ENCODE peak calls at places on chromosome 14, in five cellular contexts. One of them, this sample, is unnamed.
A peak's percentile ranks its signal among the peaks of the same experiment; 100 is the strongest.

GRCh38 chr14:100827751-100828447 is 2.0 kb downstream of the MEG3 start:
- DNase-seq in sigmoid colon: no peak
- DNase-seq in kidney: peak; percentile 66
- DNase-seq in fibroblast of villous mesenchyme: peak; percentile 88
- DNase-seq in GM12865: no peak
- DNase-seq in this sample: peak; percentile 76

GRCh38 chr14:74579447-74580274 is 32.4 kb downstream of the LTBP2 start:
- DNase-seq in sigmoid colon: peak; percentile 47
- DNase-seq in fibroblast of villous mesenchyme: peak; percentile 81
- DNase-seq in GM12865: no peak
- DNase-seq in kidney: no peak
- DNase-seq in this sample: peak; percentile 90

GRCh38 chr14:21106506-21107359 is 5.9 kb downstream of the TMEM253 start:
- DNase-seq in fibroblast of villous mesenchyme: peak; percentile 77
- DNase-seq in GM12865: peak; percentile 85
- DNase-seq in kidney: peak; percentile 86
- DNase-seq in sigmoid colon: peak; percentile 89
- DNase-seq in this sample: peak; percentile 77

GRCh38 chr14:80364274-80364673 is 153.0 kb upstream of the DIO2 start:
- DNase-seq in kidney: no peak
- DNase-seq in GM12865: peak; percentile 4
- DNase-seq in sigmoid colon: no peak
- DNase-seq in fibroblast of villous mesenchyme: peak; percentile 14
- DNase-seq in this sample: peak; percentile 28

GRCh38 chr14:58667900-58668299 is 30.1 kb downstream of the DACT1 start:
- DNase-seq in kidney: no peak
- DNase-seq in GM12865: no peak
- DNase-seq in sigmoid colon: no peak
- DNase-seq in fibroblast of villous mesenchyme: no peak
- DNase-seq in this sample: no peak

GRCh38 chr14:80414080-80414479 is 202.8 kb upstream of the DIO2 start:
- DNase-seq in kidney: no peak
- DNase-seq in fibroblast of villous mesenchyme: no peak
- DNase-seq in sigmoid colon: no peak
- DNase-seq in GM12865: no peak
- DNase-seq in this sample: no peak

GRCh38 chr14:92686411-92686762 is 62.0 kb downstream of the LGMN start:
- DNase-seq in fibroblast of villous mesenchyme: no peak
- DNase-seq in kidney: peak; percentile 74
- DNase-seq in sigmoid colon: no peak
- DNase-seq in GM12865: no peak
- DNase-seq in this sample: no peak

GRCh38 chr14:56889705-56890104 is 79.4 kb upstream of the OTX2 start:
- DNase-seq in fibroblast of villous mesenchyme: no peak
- DNase-seq in sigmoid colon: no peak
- DNase-seq in kidney: no peak
- DNase-seq in GM12865: no peak
- DNase-seq in this sample: no peak

GRCh38 chr14:33525626-33526025 is 425.2 kb downstream of the EGLN3 start:
- DNase-seq in kidney: no peak
- DNase-seq in GM12865: no peak
- DNase-seq in fibroblast of villous mesenchyme: peak; percentile 38
- DNase-seq in sigmoid colon: no peak
- DNase-seq in this sample: peak; percentile 5
- H3K4me3 ChIP-seq in kidney: no peak overlapping the region
- H3K4me3 ChIP-seq in GM12865: no peak overlapping the region
- H3K4me3 ChIP-seq in fibroblast of villous mesenchyme: no peak overlapping the region
- H3K4me3 ChIP-seq in sigmoid colon: no peak overlapping the region
- H3K4me3 ChIP-seq in this sample: no peak overlapping the region

DNA sequence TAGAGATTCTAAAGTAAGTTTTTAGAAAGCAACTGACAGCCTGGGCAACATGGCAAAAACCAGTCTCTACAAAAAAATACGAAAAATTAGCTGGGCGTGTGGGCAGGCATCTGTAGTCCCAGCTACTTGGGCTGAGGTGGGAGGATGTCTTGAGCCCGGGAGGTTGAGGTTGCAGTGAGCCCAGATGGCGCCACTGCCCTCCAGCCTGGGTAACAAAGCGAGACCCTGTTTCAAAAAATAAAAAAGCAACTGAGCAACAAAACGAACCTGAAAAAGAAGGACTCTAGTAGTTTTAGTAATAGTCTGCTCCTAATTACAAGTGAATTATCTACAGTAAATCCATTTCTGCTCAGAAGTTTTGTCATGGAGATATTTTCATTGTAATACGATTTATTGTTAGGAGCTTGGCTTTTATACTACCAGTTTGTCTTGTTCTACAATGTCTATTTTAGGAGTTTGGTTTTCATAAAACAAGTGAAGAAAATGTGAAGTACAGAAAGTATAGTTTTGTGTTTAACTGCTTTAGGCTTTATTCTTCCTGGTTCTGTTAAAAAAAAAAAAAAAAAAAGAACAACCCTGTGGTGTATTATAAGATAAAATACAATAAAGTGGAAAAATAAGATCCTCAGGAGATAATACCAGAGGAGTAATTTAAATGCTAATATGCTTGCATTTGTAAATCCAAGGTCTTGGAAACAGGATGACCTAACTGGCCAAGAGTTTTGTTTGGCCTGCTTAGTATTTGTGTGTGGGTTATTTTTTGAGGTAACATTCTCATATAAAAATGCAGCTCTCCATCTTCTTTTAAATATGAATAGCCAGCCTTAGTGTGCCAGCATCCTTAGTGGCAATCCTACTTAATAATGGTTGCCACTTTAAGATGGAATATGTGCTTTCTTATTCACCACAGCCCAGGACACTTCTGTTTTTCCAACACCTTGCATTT is 2.8 kb downstream of the TMX1 start:
- DNase-seq in fibroblast of villous mesenchyme: no peak
- DNase-seq in sigmoid colon: no peak
- DNase-seq in GM12865: peak; percentile 37
- DNase-seq in kidney: no peak
- DNase-seq in this sample: no peak
- TF ChIP-seq CTCF in fibroblast of villous mesenchyme: peak; percentile 8
- TF ChIP-seq CTCF in sigmoid colon: no peak
- TF ChIP-seq CTCF in GM12865: no peak
- TF ChIP-seq CTCF in kidney: no peak
- TF ChIP-seq CTCF in this sample: peak; percentile 13

DNA sequence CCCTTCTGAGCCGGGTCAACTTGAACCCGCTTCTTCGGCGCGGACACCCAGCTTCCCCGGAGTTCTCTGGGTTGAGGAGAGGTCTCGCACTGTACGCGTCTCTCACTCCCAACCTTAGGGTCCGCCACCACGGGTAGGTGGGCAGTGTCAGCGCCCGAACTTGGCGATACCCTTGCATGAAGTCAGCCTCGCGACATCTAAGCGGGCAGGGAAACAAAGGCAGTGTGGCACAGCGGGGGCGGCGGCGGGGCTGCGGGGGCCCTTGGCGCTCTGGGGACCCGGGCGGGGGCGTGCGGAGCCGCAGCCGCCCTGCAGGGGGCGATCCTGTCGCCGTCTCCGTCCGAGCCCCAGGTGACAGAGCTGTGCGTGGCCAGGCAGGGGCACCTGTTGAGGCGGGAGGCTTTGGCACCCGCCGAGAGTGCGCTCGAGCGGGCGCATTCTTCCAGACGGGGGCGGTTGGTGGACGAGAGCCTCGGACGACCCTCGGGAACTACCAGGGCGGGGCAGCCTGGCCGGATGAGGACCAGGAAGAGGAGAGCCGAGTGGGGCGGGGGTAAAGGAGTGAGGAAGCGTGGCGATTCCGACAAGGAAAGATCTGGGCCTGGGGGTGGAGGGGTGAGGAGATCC is 1.1 kb downstream of the GALNT16 start:
- DNase-seq in sigmoid colon: no peak
- DNase-seq in kidney: peak; percentile 77
- DNase-seq in GM12865: peak; percentile 53
- DNase-seq in fibroblast of villous mesenchyme: no peak
- DNase-seq in this sample: no peak
- H3K4me3 ChIP-seq in sigmoid colon: peak overlapping the region; percentile 56
- H3K4me3 ChIP-seq in kidney: no peak overlapping the region
- H3K4me3 ChIP-seq in GM12865: peak overlapping the region; percentile 27
- H3K4me3 ChIP-seq in fibroblast of villous mesenchyme: peak overlapping the region; percentile 46
- H3K4me3 ChIP-seq in this sample: peak overlapping the region; percentile 31

DNA sequence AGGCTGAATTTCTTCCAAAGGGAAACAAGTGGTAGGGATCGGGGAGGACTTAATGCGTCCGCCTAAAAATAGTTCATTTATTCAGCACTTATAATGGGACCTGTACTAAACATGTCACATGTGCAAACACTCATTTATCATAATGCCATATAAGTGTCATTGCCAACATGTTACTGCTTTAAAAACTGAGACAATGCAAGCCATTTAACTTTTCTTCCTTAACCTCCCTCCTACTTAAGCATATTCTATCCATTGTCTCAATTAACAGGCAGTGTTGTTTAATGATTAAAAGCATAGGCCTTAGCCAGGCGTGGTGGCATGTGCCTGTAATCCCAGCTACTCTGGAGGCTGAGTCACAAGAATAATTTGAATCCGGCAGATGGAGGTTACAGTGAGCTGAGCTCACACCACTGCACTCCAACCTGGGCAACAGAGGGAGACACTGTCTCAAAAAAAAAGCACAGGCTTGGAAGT is 13.5 kb upstream of the SCFD1 start:
- DNase-seq in kidney: no peak
- DNase-seq in sigmoid colon: no peak
- DNase-seq in fibroblast of villous mesenchyme: peak; percentile 24
- DNase-seq in GM12865: no peak
- DNase-seq in this sample: peak; percentile 53
- TF ChIP-seq CTCF in kidney: no peak
- TF ChIP-seq CTCF in sigmoid colon: no peak
- TF ChIP-seq CTCF in fibroblast of villous mesenchyme: no peak
- TF ChIP-seq CTCF in GM12865: no peak
- TF ChIP-seq CTCF in this sample: peak; percentile 32

GRCh38 chr14:89339158-89339557 is 77.9 kb downstream of the FOXN3 start:
- DNase-seq in GM12865: no peak
- DNase-seq in kidney: no peak
- DNase-seq in fibroblast of villous mesenchyme: no peak
- DNase-seq in sigmoid colon: no peak
- DNase-seq in this sample: no peak

GRCh38 chr14:89337912-89338311 is 79.1 kb downstream of the FOXN3 start:
- DNase-seq in GM12865: no peak
- DNase-seq in sigmoid colon: peak; percentile 78
- DNase-seq in kidney: no peak
- DNase-seq in fibroblast of villous mesenchyme: peak; percentile 41
- DNase-seq in this sample: no peak

GRCh38 chr14:89336338-89336737 is 80.7 kb downstream of the FOXN3 start:
- DNase-seq in kidney: no peak
- DNase-seq in GM12865: peak; percentile 81
- DNase-seq in fibroblast of villous mesenchyme: no peak
- DNase-seq in sigmoid colon: no peak
- DNase-seq in this sample: no peak

GRCh38 chr14:89339579-89339978 is 77.5 kb downstream of the FOXN3 start:
- DNase-seq in kidney: no peak
- DNase-seq in GM12865: no peak
- DNase-seq in sigmoid colon: no peak
- DNase-seq in fibroblast of villous mesenchyme: no peak
- DNase-seq in this sample: no peak

GRCh38 chr14:89337161-89337560 is 79.9 kb downstream of the FOXN3 start:
- DNase-seq in kidney: no peak
- DNase-seq in GM12865: no peak
- DNase-seq in fibroblast of villous mesenchyme: no peak
- DNase-seq in sigmoid colon: no peak
- DNase-seq in this sample: no peak
- H3K4me3 ChIP-seq in kidney: no peak overlapping the region
- H3K4me3 ChIP-seq in GM12865: no peak overlapping the region
- H3K4me3 ChIP-seq in fibroblast of villous mesenchyme: no peak overlapping the region
- H3K4me3 ChIP-seq in sigmoid colon: no peak overlapping the region
- H3K4me3 ChIP-seq in this sample: no peak overlapping the region

DNA sequence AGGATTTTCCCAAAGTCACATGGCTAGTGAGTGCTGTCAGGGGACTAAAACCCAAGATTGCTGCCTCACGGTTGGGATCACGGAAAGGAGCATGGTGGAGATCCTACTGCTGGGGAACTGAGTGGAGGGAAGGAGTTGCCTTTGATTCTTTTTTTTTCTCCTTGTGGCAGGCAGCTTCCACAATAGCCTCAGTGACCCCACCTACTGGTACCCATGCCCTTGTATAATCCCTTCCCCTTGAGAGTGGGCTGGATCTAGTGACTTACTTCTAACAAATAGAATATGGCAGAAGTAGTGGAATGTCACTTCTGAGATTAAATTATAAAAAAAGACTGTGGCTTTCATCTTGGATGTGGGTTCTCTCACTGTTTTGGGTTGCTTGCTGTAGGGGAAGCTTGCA is 135.7 kb downstream of the DICER1 start:
- DNase-seq in kidney: no peak
- DNase-seq in fibroblast of villous mesenchyme: no peak
- DNase-seq in sigmoid colon: no peak
- DNase-seq in GM12865: no peak
- DNase-seq in this sample: no peak
- TF ChIP-seq CTCF in kidney: no peak
- TF ChIP-seq CTCF in fibroblast of villous mesenchyme: no peak
- TF ChIP-seq CTCF in sigmoid colon: no peak
- TF ChIP-seq CTCF in GM12865: no peak
- TF ChIP-seq CTCF in this sample: no peak

GRCh38 chr14:34742509-34743115 is 28.2 kb upstream of the CFL2 start:
- DNase-seq in sigmoid colon: no peak
- DNase-seq in kidney: no peak
- DNase-seq in GM12865: no peak
- DNase-seq in fibroblast of villous mesenchyme: no peak
- DNase-seq in this sample: no peak
- H3K4me3 ChIP-seq in sigmoid colon: no peak overlapping the region
- H3K4me3 ChIP-seq in kidney: no peak overlapping the region
- H3K4me3 ChIP-seq in GM12865: no peak overlapping the region
- H3K4me3 ChIP-seq in fibroblast of villous mesenchyme: no peak overlapping the region
- H3K4me3 ChIP-seq in this sample: no peak overlapping the region